ENCODE peak calls at places on chromosomes 3 and 15, in four cellular contexts. One of them, this sample, is unnamed. For H3K4me1, the result is how much of the 10 kb centered on the place peaks cover.

GRCh38 chr15:73884159-73884558 is 10.8 kb downstream of the TBC1D21 start:
- DNase-seq in mesendoderm: no peak
- DNase-seq in psoas muscle: no peak
- DNase-seq in ovary: no peak
- DNase-seq in this sample: no peak

GRCh38 chr15:36232491-36232890 is 346.9 kb upstream of the CDIN1 start:
- DNase-seq in mesendoderm: peak
- DNase-seq in psoas muscle: no peak
- DNase-seq in ovary: no peak
- DNase-seq in this sample: no peak

GRCh38 chr3:155972885-155973584 is 102.6 kb downstream of the GMPS start:
- DNase-seq in mesendoderm: no peak
- DNase-seq in psoas muscle: no peak
- DNase-seq in ovary: no peak
- DNase-seq in this sample: no peak

GRCh38 chr3:31066999-31067398 is 172.5 kb upstream of the GADL1 start:
- DNase-seq in mesendoderm: peak
- DNase-seq in psoas muscle: no peak
- DNase-seq in ovary: no peak
- DNase-seq in this sample: no peak

GRCh38 chr3:169052465-169053302 is 610.8 kb downstream of the MECOM start:
- DNase-seq in mesendoderm: no peak
- DNase-seq in psoas muscle: no peak
- DNase-seq in ovary: no peak
- DNase-seq in this sample: no peak

GRCh38 chr15:68679161-68679560 is 100.4 kb downstream of the CORO2B start:
- DNase-seq in mesendoderm: no peak
- DNase-seq in psoas muscle: no peak
- DNase-seq in ovary: peak
- DNase-seq in this sample: no peak

GRCh38 chr15:64944961-64945360 is 33.3 kb downstream of the ANKDD1A start:
- DNase-seq in mesendoderm: no peak
- DNase-seq in psoas muscle: no peak
- DNase-seq in ovary: no peak
- DNase-seq in this sample: no peak

GRCh38 chr15:83515171-83515570 is 68.0 kb downstream of the SH3GL3 start:
- DNase-seq in mesendoderm: peak
- DNase-seq in psoas muscle: no peak
- DNase-seq in ovary: no peak
- DNase-seq in this sample: no peak

GRCh38 chr15:83850846-83851245 is 196.9 kb downstream of the ADAMTSL3 start:
- DNase-seq in mesendoderm: no peak
- DNase-seq in psoas muscle: no peak
- DNase-seq in ovary: no peak
- DNase-seq in this sample: no peak

GRCh38 chr3:23748398-23749110 is 57.2 kb upstream of the UBE2E1 start:
- DNase-seq in mesendoderm: no peak
- DNase-seq in psoas muscle: no peak
- DNase-seq in ovary: no peak
- DNase-seq in this sample: no peak

GRCh38 chr3:40304352-40304751 is 5.2 kb upstream of the EIF1B start:
- DNase-seq in mesendoderm: no peak
- DNase-seq in psoas muscle: no peak
- DNase-seq in ovary: no peak
- DNase-seq in this sample: no peak

GRCh38 chr15:52520421-52520820 is 8.3 kb downstream of the MYO5A start:
- DNase-seq in mesendoderm: no peak
- DNase-seq in psoas muscle: no peak
- DNase-seq in ovary: no peak
- DNase-seq in this sample: no peak

GRCh38 chr3:50121416-50122032 is 32.8 kb downstream of the RBM5 start:
- DNase-seq in mesendoderm: peak
- DNase-seq in psoas muscle: peak
- DNase-seq in ovary: peak
- DNase-seq in this sample: peak

GRCh38 chr3:39548282-39548681 is 80.8 kb downstream of the MOBP start:
- DNase-seq in mesendoderm: no peak
- DNase-seq in psoas muscle: no peak
- DNase-seq in ovary: no peak
- DNase-seq in this sample: no peak

GRCh38 chr3:146680602-146681001 is 75.5 kb upstream of the PLSCR5 start:
- DNase-seq in mesendoderm: peak
- DNase-seq in psoas muscle: no peak
- DNase-seq in ovary: no peak
- DNase-seq in this sample: no peak

GRCh38 chr3:43074482-43074881 is 31.4 kb downstream of the POMGNT2 start:
- DNase-seq in mesendoderm: no peak
- DNase-seq in psoas muscle: no peak
- DNase-seq in ovary: no peak
- DNase-seq in this sample: no peak

GRCh38 chr3:151933224-151933858 is 59.9 kb downstream of the SUCNR1 start:
- DNase-seq in mesendoderm: no peak
- DNase-seq in psoas muscle: no peak
- DNase-seq in ovary: no peak
- DNase-seq in this sample: no peak

GRCh38 chr15:92336588-92336987 is 57.1 kb upstream of the ST8SIA2 start:
- DNase-seq in mesendoderm: no peak
- DNase-seq in psoas muscle: no peak
- DNase-seq in ovary: no peak
- DNase-seq in this sample: no peak

GRCh38 chr3:126685041-126685440 is 19.0 kb upstream of the CHCHD6 start:
- DNase-seq in mesendoderm: no peak
- DNase-seq in psoas muscle: no peak
- DNase-seq in ovary: no peak
- DNase-seq in this sample: no peak

GRCh38 chr3:146577662-146578061 is 27.5 kb downstream of the PLSCR5 start:
- DNase-seq in mesendoderm: peak
- DNase-seq in psoas muscle: no peak
- DNase-seq in ovary: no peak
- DNase-seq in this sample: peak

GRCh38 chr3:39260957-39261356 is 18.9 kb downstream of the CX3CR1 start:
- DNase-seq in mesendoderm: peak
- DNase-seq in psoas muscle: peak
- DNase-seq in ovary: peak
- DNase-seq in this sample: peak

GRCh38 chr3:37457392-37458065 is 283.1 kb upstream of the LRRFIP2 start:
- DNase-seq in mesendoderm: peak
- DNase-seq in psoas muscle: no peak
- DNase-seq in ovary: no peak
- DNase-seq in this sample: no peak

GRCh38 chr3:159252772-159253384 is 451.0 kb downstream of the MFSD1 start:
- DNase-seq in mesendoderm: peak
- DNase-seq in psoas muscle: no peak
- DNase-seq in ovary: no peak
- DNase-seq in this sample: no peak

GRCh38 chr15:39455502-39455991 is 125.3 kb upstream of the THBS1 start:
- DNase-seq in mesendoderm: no peak
- DNase-seq in psoas muscle: no peak
- DNase-seq in ovary: no peak
- DNase-seq in this sample: no peak

GRCh38 chr3:57756022-57756527 is at the start of gene SLMAP:
- DNase-seq in mesendoderm: peak
- DNase-seq in psoas muscle: peak
- DNase-seq in ovary: peak
- DNase-seq in this sample: peak

GRCh38 chr3:14158370-14158769 is 20.0 kb downstream of the XPC start:
- DNase-seq in mesendoderm: no peak
- DNase-seq in psoas muscle: no peak
- DNase-seq in ovary: no peak
- DNase-seq in this sample: no peak

GRCh38 chr3:111616417-111617105 is 21.4 kb upstream of the ZBED2 start:
- DNase-seq in mesendoderm: no peak
- DNase-seq in psoas muscle: no peak
- DNase-seq in ovary: no peak
- DNase-seq in this sample: peak

GRCh38 chr3:151845506-151845905 is 27.9 kb upstream of the SUCNR1 start:
- DNase-seq in mesendoderm: no peak
- DNase-seq in psoas muscle: no peak
- DNase-seq in ovary: no peak
- DNase-seq in this sample: no peak

GRCh38 chr3:39147711-39148115 is 5.7 kb downstream of the CSRNP1 start:
- DNase-seq in mesendoderm: peak
- DNase-seq in psoas muscle: no peak
- DNase-seq in ovary: peak
- DNase-seq in this sample: no peak

GRCh38 chr3:52787246-52787645 is 7.3 kb upstream of the ITIH3 start:
- DNase-seq in mesendoderm: no peak
- DNase-seq in psoas muscle: no peak
- DNase-seq in ovary: no peak
- DNase-seq in this sample: no peak

GRCh38 chr15:77497108-77497737 is 76.5 kb downstream of the HMG20A start:
- DNase-seq in mesendoderm: peak
- DNase-seq in psoas muscle: peak
- DNase-seq in ovary: peak
- DNase-seq in this sample: no peak

GRCh38 chr15:66567897-66568296 is 2.1 kb upstream of the LCTL start:
- DNase-seq in mesendoderm: no peak
- DNase-seq in psoas muscle: no peak
- DNase-seq in ovary: no peak
- DNase-seq in this sample: no peak

GRCh38 chr3:36729204-36730056 is 34.9 kb downstream of the DCLK3 start:
- DNase-seq in mesendoderm: peak
- DNase-seq in psoas muscle: no peak
- DNase-seq in ovary: no peak
- DNase-seq in this sample: no peak

GRCh38 chr3:11567516-11568467 is 75.9 kb downstream of the VGLL4 start:
- DNase-seq in mesendoderm: no peak
- DNase-seq in psoas muscle: peak
- DNase-seq in ovary: no peak
- DNase-seq in this sample: no peak

GRCh38 chr3:114686624-114687023 is 392.8 kb downstream of the TIGIT start:
- DNase-seq in mesendoderm: no peak
- DNase-seq in psoas muscle: no peak
- DNase-seq in ovary: no peak
- DNase-seq in this sample: no peak

GRCh38 chr15:81945014-81945615 is 100.7 kb downstream of the MEX3B start:
- DNase-seq in mesendoderm: peak
- DNase-seq in psoas muscle: no peak
- DNase-seq in ovary: no peak
- DNase-seq in this sample: no peak

GRCh38 chr3:100389025-100389424 is 11.9 kb downstream of the TOMM70 start:
- DNase-seq in mesendoderm: no peak
- DNase-seq in psoas muscle: no peak
- DNase-seq in ovary: no peak
- DNase-seq in this sample: no peak

GRCh38 chr3:100384735-100385134 is 16.2 kb downstream of the TOMM70 start:
- DNase-seq in mesendoderm: no peak
- DNase-seq in psoas muscle: no peak
- DNase-seq in ovary: no peak
- DNase-seq in this sample: no peak

GRCh38 chr3:100386437-100387064 is 14.3 kb downstream of the TOMM70 start:
- DNase-seq in mesendoderm: no peak
- DNase-seq in psoas muscle: no peak
- DNase-seq in ovary: no peak
- DNase-seq in this sample: no peak
- H3K27ac ChIP-seq in mesendoderm: no peak
- H3K27ac ChIP-seq in psoas muscle: no peak
- H3K27ac ChIP-seq in ovary: no peak
- H3K27ac ChIP-seq in this sample: no peak

DNA sequence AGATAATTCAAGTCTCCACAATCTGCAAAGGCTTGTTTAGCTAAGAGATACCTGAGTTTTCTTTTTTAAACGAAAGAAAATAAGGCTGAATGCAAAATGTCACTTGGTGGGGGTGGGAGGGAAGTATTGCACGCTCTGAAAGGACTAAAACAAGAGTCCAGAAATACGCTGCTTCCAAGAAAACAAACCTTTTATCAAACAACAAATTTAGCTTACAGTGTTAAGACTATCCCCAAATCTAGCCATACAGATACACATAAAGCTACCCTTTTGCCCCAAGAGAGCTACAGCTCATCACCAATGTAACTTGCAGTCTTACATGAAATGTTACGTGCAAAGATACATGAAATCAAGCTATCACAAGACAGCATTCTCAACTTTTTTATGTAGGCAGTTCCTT is 522.5 kb downstream of the FOXP1 start:
- DNase-seq in mesendoderm: no peak
- DNase-seq in psoas muscle: no peak
- DNase-seq in ovary: no peak
- DNase-seq in this sample: no peak
- H3K4me1 ChIP-seq in mesendoderm: under half
- H3K4me1 ChIP-seq in psoas muscle: half or more
- H3K4me1 ChIP-seq in ovary: under half
- H3K4me1 ChIP-seq in this sample: half or more

DNA sequence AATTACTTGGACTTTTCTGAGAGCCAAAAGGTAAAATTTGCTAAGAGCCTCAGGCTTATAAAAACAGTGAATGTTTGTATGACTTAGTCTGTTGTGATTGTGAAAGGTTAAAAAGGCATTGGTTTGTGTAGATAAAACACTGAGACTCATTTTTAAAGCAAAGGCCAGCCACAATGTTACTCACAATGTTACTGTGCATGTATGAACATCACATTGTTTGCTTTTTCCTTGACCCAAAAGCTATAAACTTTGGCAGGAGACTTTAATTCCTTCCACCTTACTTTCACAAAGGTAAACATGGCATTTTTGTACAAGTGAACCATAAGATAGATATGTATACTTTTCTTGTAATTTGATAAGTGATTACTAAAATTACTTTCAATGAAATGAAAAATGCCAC is 70.5 kb downstream of the NPAP1 start:
- DNase-seq in mesendoderm: no peak
- DNase-seq in psoas muscle: no peak
- DNase-seq in ovary: no peak
- DNase-seq in this sample: no peak
- H3K27ac ChIP-seq in mesendoderm: no peak
- H3K27ac ChIP-seq in psoas muscle: no peak
- H3K27ac ChIP-seq in ovary: no peak
- H3K27ac ChIP-seq in this sample: no peak

DNA sequence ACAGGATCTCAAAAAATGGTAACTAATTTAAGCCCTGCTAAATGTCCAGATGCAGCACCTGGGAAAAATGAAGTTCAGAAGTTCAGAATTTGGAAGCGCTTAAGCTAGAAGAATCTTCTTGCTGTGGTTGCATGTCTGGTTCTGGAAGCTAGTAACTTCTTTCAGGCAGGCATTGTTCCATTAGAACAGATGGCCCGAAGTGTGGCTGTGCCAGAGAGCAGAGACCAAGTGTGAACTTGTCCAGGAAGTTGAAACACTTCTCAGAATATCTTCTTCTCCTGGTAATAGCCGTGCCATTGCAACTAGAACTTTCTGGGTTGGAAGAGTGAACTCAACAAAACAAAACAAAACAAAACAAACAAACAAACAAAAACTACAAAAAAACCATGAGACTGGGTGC is 80.0 kb downstream of the MITF start:
- DNase-seq in mesendoderm: no peak
- DNase-seq in psoas muscle: peak
- DNase-seq in ovary: peak
- DNase-seq in this sample: no peak
- H3K4me1 ChIP-seq in mesendoderm: under half
- H3K4me1 ChIP-seq in psoas muscle: half or more
- H3K4me1 ChIP-seq in ovary: under half
- H3K4me1 ChIP-seq in this sample: under half